ENCODE peak calls at places on chromosomes 2 and 18, in six cellular contexts. Y is astrocyte of the spinal cord, V is GM06990, K is lower lobe of right lung, R is neural progenitor cell, L is fibroblast of lung. B is an unnamed sample.

GRCh38 chr2:240836781-240837467 is 16.9 kb upstream of the KIF1A start:
- DNase-seq in L (peak), V (no peak), K (no peak), R (no peak), Y (peak), B (no peak)

GRCh38 chr2:137178955-137179377 is 413.6 kb downstream of the THSD7B start:
- DNase-seq in K (no peak), L (peak), V (no peak), R (no peak), Y (peak), B (peak)

GRCh38 chr2:196068271-196069209 is at the start of gene DNAH7:
- DNase-seq in K (peak), R (peak), L (peak), V (peak), Y (peak), B (no peak)

GRCh38 chr18:35072616-35073015 is 31.4 kb downstream of the MAPRE2 start:
- DNase-seq in Y (no peak), R (no peak), K (no peak), V (no peak), L (no peak), B (no peak)

GRCh38 chr2:74206180-74206688 is 7.8 kb downstream of the MTHFD2 start:
- DNase-seq in Y (peak), R (no peak), V (peak), K (no peak), L (peak), B (no peak)

GRCh38 chr2:149525323-149525722 is 62.3 kb downstream of the MMADHC start:
- DNase-seq in L (no peak), Y (no peak), R (no peak), K (no peak), V (no peak), B (no peak)

GRCh38 chr2:223781560-223781959 is 55.8 kb downstream of the AP1S3 start:
- DNase-seq in L (no peak), R (no peak), K (no peak), V (no peak), Y (no peak), B (no peak)

GRCh38 chr2:141824790-141825189 is 306.0 kb downstream of the LRP1B start:
- DNase-seq in L (no peak), Y (no peak), R (no peak), V (no peak), K (no peak), B (no peak)

GRCh38 chr2:201780674-201781582 is at the start of gene ALS2:
- DNase-seq in Y (peak), L (peak), K (peak), V (peak), R (peak), B (peak)

GRCh38 chr2:86333378-86333777 is 4.0 kb downstream of the REEP1 start:
- DNase-seq in R (no peak), K (no peak), L (no peak), Y (no peak), V (no peak), B (no peak)

GRCh38 chr18:54924948-54925347 is 34.3 kb downstream of the CCDC68 start:
- DNase-seq in K (no peak), V (no peak), Y (peak), L (no peak), R (no peak), B (no peak)

GRCh38 chr2:168518555-168519066 is 62.5 kb downstream of the CERS6 start:
- DNase-seq in L (peak), R (peak), Y (no peak), K (no peak), V (no peak), B (no peak)

GRCh38 chr2:98926601-98927000 is 9.4 kb downstream of the CRACDL start:
- DNase-seq in K (no peak), L (no peak), V (no peak), R (no peak), Y (peak), B (no peak)

GRCh38 chr2:44680983-44681481 is 260.5 kb upstream of the SIX3 start:
- DNase-seq in Y (no peak), V (no peak), K (no peak), L (peak), R (peak), B (no peak)

GRCh38 chr2:156329031-156329921 is 3.2 kb downstream of the NR4A2 start:
- DNase-seq in L (no peak), K (peak), R (peak), V (no peak), Y (no peak), B (no peak)

GRCh38 chr18:13791181-13791580 is 32.8 kb upstream of the MC5R start:
- DNase-seq in L (peak), V (no peak), R (no peak), K (no peak), Y (no peak), B (no peak)

GRCh38 chr2:96868555-96869280 is 1.2 kb downstream of the SEMA4C start:
- DNase-seq in R (peak), Y (peak), K (peak), L (peak), V (peak), B (peak)
- TF ChIP-seq CTCF in R (peak), Y (peak), K (peak), L (peak), V (peak), B (peak)

GRCh38 chr2:152723918-152724317 is 5.5 kb downstream of the ARL6IP6 start:
- DNase-seq in K (no peak), R (no peak), V (no peak), L (no peak), Y (no peak), B (no peak)
- H3K4me3 ChIP-seq in K (no peak), R (no peak), V (no peak), L (no peak), Y (no peak), B (no peak)

GRCh38 chr2:143905587-143905986 is 614.3 kb downstream of the ZEB2 start:
- DNase-seq in Y (no peak), L (no peak), R (no peak), K (no peak), V (peak), B (no peak)

GRCh38 chr2:143900006-143900405 is 619.9 kb downstream of the ZEB2 start:
- DNase-seq in Y (no peak), V (no peak), L (no peak), R (no peak), K (no peak), B (no peak)

GRCh38 chr2:143906850-143907249 is 613.1 kb downstream of the ZEB2 start:
- DNase-seq in K (no peak), L (no peak), V (no peak), R (peak), Y (no peak), B (no peak)

GRCh38 chr2:143903172-143903856 is 616.6 kb downstream of the ZEB2 start:
- DNase-seq in R (no peak), K (no peak), L (peak), Y (no peak), V (no peak), B (no peak)

GRCh38 chr2:143901185-143901842 is 618.6 kb downstream of the ZEB2 start:
- DNase-seq in Y (peak), R (no peak), K (no peak), V (peak), L (peak), B (peak)
- TF ChIP-seq CTCF in Y (no peak), R (no peak), K (no peak), V (no peak), L (peak), B (no peak)

GRCh38 chr2:191366199-191366598 is 121.0 kb downstream of the MYO1B start:
- DNase-seq in K (no peak), L (peak), V (no peak), Y (peak), R (no peak), B (peak)
- H3K4me3 ChIP-seq in K (no peak), L (no peak), V (no peak), Y (no peak), R (no peak), B (no peak)

GRCh38 chr2:143261986-143262784 is 133.0 kb downstream of the ARHGAP15 start:
- DNase-seq in Y (no peak), L (peak), R (no peak), V (no peak), K (peak), B (no peak)

GRCh38 chr2:143264851-143265250 is 135.6 kb downstream of the ARHGAP15 start:
- DNase-seq in K (no peak), R (no peak), Y (peak), L (peak), V (no peak), B (peak)

GRCh38 chr2:143259368-143259958 is 130.2 kb downstream of the ARHGAP15 start:
- DNase-seq in K (peak), Y (peak), V (peak), R (peak), L (peak), B (no peak)

GRCh38 chr2:143258126-143258892 is 129.1 kb downstream of the ARHGAP15 start:
- DNase-seq in L (no peak), Y (no peak), V (no peak), K (no peak), R (no peak), B (no peak)

GRCh38 chr2:143263045-143263625 is 133.9 kb downstream of the ARHGAP15 start:
- DNase-seq in K (no peak), V (no peak), Y (no peak), R (peak), L (no peak), B (no peak)
- TF ChIP-seq CTCF in K (no peak), V (peak), Y (peak), R (peak), L (peak), B (no peak)

DNA sequence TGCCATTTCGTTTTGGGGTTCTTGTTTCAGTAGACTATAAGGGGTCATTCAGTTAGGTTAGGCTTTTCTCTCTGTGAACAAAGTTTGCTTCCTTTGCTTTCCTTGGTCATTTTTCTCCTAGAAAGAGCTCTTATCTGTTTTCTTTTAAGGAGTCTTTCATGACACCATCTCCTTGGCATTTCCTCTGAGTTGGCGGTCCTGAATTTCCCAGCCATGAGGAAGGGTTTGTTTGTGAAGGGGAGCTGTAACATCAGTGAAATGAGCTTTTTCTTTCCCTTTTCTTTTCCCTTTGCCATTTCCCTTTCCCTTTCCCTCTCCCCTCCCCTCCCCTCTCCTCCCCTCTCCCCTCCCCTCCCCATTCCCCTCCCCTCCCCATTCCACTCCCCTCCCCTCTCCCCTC is 61.7 kb downstream of the MAP4K4 start:
- DNase-seq in R (no peak), L (peak), V (no peak), K (no peak), Y (peak), B (peak)
- H3K4me3 ChIP-seq in R (no peak), L (no peak), V (no peak), K (no peak), Y (no peak), B (no peak)

GRCh38 chr2:75324141-75324540 is 124.8 kb upstream of the TACR1 start:
- DNase-seq in K (no peak), Y (no peak), V (no peak), L (no peak), R (no peak), B (no peak)
- TF ChIP-seq CTCF in K (no peak), Y (no peak), V (no peak), L (no peak), R (no peak), B (no peak)

GRCh38 chr18:63301458-63301857 is 18.1 kb downstream of the BCL2 start:
- DNase-seq in Y (no peak), V (no peak), K (no peak), R (no peak), L (no peak), B (no peak)

GRCh38 chr18:63299837-63300787 is 19.5 kb downstream of the BCL2 start:
- DNase-seq in L (no peak), R (no peak), K (no peak), V (peak), Y (peak), B (peak)

GRCh38 chr18:63303562-63303961 is 16.0 kb downstream of the BCL2 start:
- DNase-seq in R (no peak), Y (no peak), V (no peak), K (no peak), L (no peak), B (no peak)

GRCh38 chr18:63306249-63306648 is 13.3 kb downstream of the BCL2 start:
- DNase-seq in R (no peak), L (no peak), K (no peak), V (no peak), Y (no peak), B (no peak)

DNA sequence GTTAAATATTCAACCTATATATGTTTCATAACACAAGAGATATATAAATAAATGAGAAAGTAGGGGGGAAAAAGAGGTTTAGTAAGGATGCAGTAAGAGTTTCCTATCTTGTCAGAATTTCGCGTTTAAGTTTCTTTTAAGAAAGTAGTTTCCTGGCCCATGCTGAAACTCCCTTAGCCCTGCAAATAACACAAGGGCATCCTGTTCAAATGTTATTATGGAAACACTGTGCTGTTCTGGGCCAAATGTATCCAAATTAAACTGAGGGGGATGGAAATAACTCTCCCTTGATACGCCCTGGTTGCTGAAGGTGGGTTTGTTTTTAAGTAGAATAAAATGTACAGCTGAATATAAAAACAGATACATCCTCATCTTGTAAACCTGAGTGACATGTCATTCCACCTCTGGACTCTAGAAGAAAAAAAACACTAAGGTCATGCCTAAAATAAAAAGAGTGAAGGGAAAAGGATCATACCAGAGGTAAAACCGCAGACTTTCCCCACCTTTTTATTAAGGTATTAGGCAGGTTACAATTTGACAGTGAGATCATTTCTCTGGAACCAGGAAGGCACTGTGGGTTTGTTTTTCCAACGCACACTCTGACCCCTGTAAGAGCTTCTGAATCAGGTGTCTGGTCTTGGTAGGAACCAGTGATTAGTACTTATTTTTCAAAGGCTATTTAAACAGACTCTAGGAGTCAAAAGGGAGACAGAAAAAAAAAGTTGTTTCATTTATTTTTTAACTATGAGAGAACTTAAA is 16.7 kb downstream of the BCL2 start:
- DNase-seq in R (no peak), Y (no peak), V (no peak), L (no peak), K (no peak), B (no peak)
- H3K4me3 ChIP-seq in R (no peak), Y (no peak), V (no peak), L (no peak), K (no peak), B (no peak)

B was measured in AG04449.